ENCODE peak calls at places on chromosomes 1 and 21, in four cellular contexts. I is stomach, O is cardiac muscle cell, K is A549. U is an unnamed sample.

GRCh38 chr1:234069760-234070159 is 165.3 kb downstream of the SLC35F3 start:
- DNase-seq in I (no peak), O (no peak), K (no peak), U (no peak)

GRCh38 chr1:168112673-168113305 is 23.9 kb downstream of the GPR161 start:
- DNase-seq in I (no peak), O (peak; percentile 73), K (no peak), U (no peak)

GRCh38 chr1:67236277-67236676 is 70.0 kb downstream of the IL23R start:
- DNase-seq in I (no peak), O (no peak), K (no peak), U (no peak)

GRCh38 chr21:44498965-44499560 is 40.9 kb downstream of the KRTAP10-1 start:
- DNase-seq in I (no peak), O (no peak), K (no peak), U (no peak)

GRCh38 chr21:43815107-43815742 is 25.8 kb downstream of the RRP1 start:
- DNase-seq in I (no peak), O (no peak), K (no peak), U (no peak)

GRCh38 chr1:200302192-200302892 is 107.5 kb downstream of the ZNF281 start:
- DNase-seq in I (peak; percentile 48), O (peak; percentile 30), K (peak; percentile 38), U (peak; percentile 77)

GRCh38 chr21:29238967-29239289 is 59.8 kb upstream of the BACH1 start:
- DNase-seq in I (no peak), O (no peak), K (no peak), U (no peak)

GRCh38 chr1:44714944-44715571 is 15.9 kb downstream of the RNU5D-1 start:
- DNase-seq in I (peak; percentile 72), O (peak; percentile 74), K (peak; percentile 78), U (no peak)

GRCh38 chr1:229032455-229032854 is 238.5 kb upstream of the RAB4A start:
- DNase-seq in I (no peak), O (no peak), K (no peak), U (no peak)

GRCh38 chr1:43316738-43317520 is 16.1 kb downstream of the TIE1 start:
- DNase-seq in I (no peak), O (no peak), K (no peak), U (peak; percentile 58)

GRCh38 chr21:43739648-43740435 is 20.9 kb downstream of the PDXK start:
- DNase-seq in I (no peak), O (no peak), K (peak; percentile 48), U (no peak)

GRCh38 chr1:115929846-115930245 is 46.5 kb upstream of the SLC22A15 start:
- DNase-seq in I (no peak), O (no peak), K (no peak), U (no peak)

GRCh38 chr1:179753061-179753460 is 10.0 kb downstream of the FAM163A start:
- DNase-seq in I (no peak), O (no peak), K (no peak), U (no peak)

GRCh38 chr1:169427081-169427611 is at the start of gene CCDC181:
- DNase-seq in I (peak; percentile 54), O (peak; percentile 94), K (peak; percentile 7), U (peak; percentile 67)

GRCh38 chr1:151693057-151693651 is 23.4 kb downstream of the CELF3 start:
- DNase-seq in I (no peak), O (peak; percentile 52), K (peak; percentile 38), U (no peak)

GRCh38 chr1:182406006-182406405 is 5.5 kb upstream of the TEDDM1 start:
- DNase-seq in I (no peak), O (no peak), K (no peak), U (no peak)

GRCh38 chr1:66521736-66522365 is 12.1 kb upstream of the SGIP1 start:
- DNase-seq in I (no peak), O (no peak), K (peak; percentile 14), U (no peak)

GRCh38 chr1:199287632-199288031 is 648.8 kb downstream of the PTPRC start:
- DNase-seq in I (no peak), O (no peak), K (no peak), U (no peak)

GRCh38 chr21:44789880-44790279 is 11.7 kb downstream of the UBE2G2 start:
- DNase-seq in I (no peak), O (no peak), K (no peak), U (no peak)

GRCh38 chr1:32363713-32364112 is 1.4 kb downstream of the TSSK3 start:
- DNase-seq in I (no peak), O (no peak), K (no peak), U (peak; percentile 75)

GRCh38 chr1:86779308-86780191 is 75.2 kb downstream of the SH3GLB1 start:
- DNase-seq in I (peak; percentile 40), O (peak; percentile 63), K (no peak), U (no peak)

GRCh38 chr1:47659141-47659540 is 221.3 kb downstream of the FOXD2 start:
- DNase-seq in I (peak; percentile 13), O (no peak), K (no peak), U (no peak)

GRCh38 chr1:70685300-70686286 is 274.5 kb downstream of the CTH start:
- DNase-seq in I (peak; percentile 69), O (peak; percentile 73), K (peak; percentile 11), U (no peak)

GRCh38 chr1:68516066-68516465 is 19.2 kb upstream of the DEPDC1 start:
- DNase-seq in I (no peak), O (no peak), K (no peak), U (no peak)

GRCh38 chr1:28112388-28113311 is 24.2 kb upstream of the EYA3 start:
- DNase-seq in I (peak; percentile 56), O (no peak), K (no peak), U (no peak)

GRCh38 chr1:99986656-99987225 is 16.9 kb downstream of the SLC35A3 start:
- DNase-seq in I (peak; percentile 52), O (no peak), K (no peak), U (no peak)

GRCh38 chr1:65179148-65179547 is 31.1 kb downstream of the AK4 start:
- DNase-seq in I (no peak), O (no peak), K (no peak), U (no peak)

GRCh38 chr1:157105988-157106812 is 6.6 kb upstream of the ETV3L start:
- DNase-seq in I (peak; percentile 41), O (no peak), K (peak; percentile 67), U (peak; percentile 73)

GRCh38 chr1:201254625-201255469 is 28.5 kb upstream of the PKP1 start:
- DNase-seq in I (peak; percentile 72), O (peak; percentile 72), K (peak; percentile 89), U (peak; percentile 84)

GRCh38 chr1:201885531-201886075 is 3.1 kb upstream of the SHISA4 start:
- DNase-seq in I (no peak), O (no peak), K (peak; percentile 65), U (no peak)

GRCh38 chr1:93111561-93111960 is 32.5 kb downstream of the MTF2 start:
- DNase-seq in I (no peak), O (no peak), K (no peak), U (no peak)

GRCh38 chr1:218284377-218284916 is 646 bp upstream of the RRP15 start:
- DNase-seq in I (no peak), O (peak; percentile 4), K (no peak), U (no peak)

GRCh38 chr1:179025975-179026812 is 500 bp downstream of the FAM20B start:
- DNase-seq in I (peak; percentile 88), O (peak; percentile 93), K (peak; percentile 77), U (peak; percentile 93)

GRCh38 chr1:234531181-234532132 is 52.5 kb upstream of the TARBP1 start:
- DNase-seq in I (peak; percentile 62), O (no peak), K (no peak), U (no peak)

GRCh38 chr1:224529844-224530243 is 86.3 kb upstream of the CNIH3 start:
- DNase-seq in I (no peak), O (no peak), K (no peak), U (no peak)

GRCh38 chr21:46100426-46100825 is 2.5 kb downstream of the COL6A2 start:
- DNase-seq in I (peak; percentile 11), O (no peak), K (no peak), U (no peak)

DNA sequence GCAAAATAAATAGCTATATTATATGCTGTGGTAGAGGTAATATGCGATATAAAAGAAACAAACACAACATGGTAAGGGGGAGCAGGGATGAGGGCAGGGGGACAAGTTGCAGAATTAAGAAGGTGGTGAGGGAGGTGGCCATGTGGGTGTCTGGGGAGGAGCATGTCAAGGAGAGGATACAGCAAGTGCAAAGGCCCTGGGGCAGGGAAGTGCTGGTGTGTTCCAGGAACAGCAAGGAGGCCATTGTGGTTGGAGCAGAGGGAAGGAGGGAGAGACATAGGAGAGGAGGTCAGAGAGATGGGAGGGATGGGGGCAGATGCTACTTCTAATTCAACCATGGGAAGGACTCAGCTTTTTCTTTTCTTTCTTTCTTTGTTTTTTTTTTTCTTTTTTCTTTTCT is 161.2 kb upstream of the IGSF21 start:
- DNase-seq in I (no peak), O (no peak), K (no peak), U (no peak)
- H3K27ac ChIP-seq in I (no peak overlapping the region), O (no peak overlapping the region), K (no peak overlapping the region), U (no peak overlapping the region)

GRCh38 chr1:94929816-94930215 is 2.9 kb upstream of the CNN3 start:
- DNase-seq in I (no peak), O (no peak), K (no peak), U (no peak)
- H3K4me3 ChIP-seq in I (peak overlapping the region; percentile 85), O (no peak overlapping the region), K (no peak overlapping the region), U (peak overlapping the region; percentile 73)

DNA sequence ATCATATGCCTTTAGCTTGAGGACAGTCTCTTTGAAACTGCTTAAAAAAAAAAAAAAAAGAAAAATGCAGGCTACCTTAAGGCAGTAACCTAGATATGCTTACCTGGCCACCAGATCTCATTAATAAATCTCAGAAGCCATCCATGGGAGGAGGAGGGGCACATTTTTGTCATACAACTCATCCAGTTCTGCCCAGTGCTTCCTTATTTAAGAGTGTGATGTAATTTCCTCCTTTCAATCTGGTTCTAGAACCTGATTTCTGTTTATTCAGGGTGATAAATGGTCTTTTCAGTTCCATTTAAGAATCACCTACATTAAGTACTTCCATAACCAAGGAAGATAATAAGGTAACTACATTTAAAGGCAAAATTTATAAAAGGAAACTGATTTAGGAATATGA is 6.1 kb downstream of the ERRFI1 start:
- DNase-seq in I (no peak), O (no peak), K (no peak), U (no peak)
- H3K27ac ChIP-seq in I (peak overlapping the region; percentile 98), O (no peak overlapping the region), K (peak overlapping the region; percentile 100), U (no peak overlapping the region)

GRCh38 chr1:119141660-119142059 is 1.2 kb upstream of the WARS2 start:
- DNase-seq in I (no peak), O (no peak), K (no peak), U (no peak)

GRCh38 chr1:119139857-119140176 is 636 bp downstream of the WARS2 start:
- DNase-seq in I (no peak), O (no peak), K (no peak), U (no peak)

GRCh38 chr1:119140177-119141019 is at the start of gene WARS2:
- DNase-seq in I (peak; percentile 96), O (peak; percentile 98), K (peak; percentile 65), U (peak; percentile 97)

GRCh38 chr1:119141020-119141424 is 569 bp upstream of the WARS2 start:
- DNase-seq in I (no peak), O (no peak), K (no peak), U (peak; percentile 67)

GRCh38 chr1:119139393-119139792 is 1.1 kb downstream of the WARS2 start:
- DNase-seq in I (no peak), O (no peak), K (no peak), U (no peak)
- H3K4me3 ChIP-seq in I (peak overlapping the region; percentile 54), O (peak overlapping the region; percentile 41), K (peak overlapping the region; percentile 74), U (peak overlapping the region; percentile 70)

DNA sequence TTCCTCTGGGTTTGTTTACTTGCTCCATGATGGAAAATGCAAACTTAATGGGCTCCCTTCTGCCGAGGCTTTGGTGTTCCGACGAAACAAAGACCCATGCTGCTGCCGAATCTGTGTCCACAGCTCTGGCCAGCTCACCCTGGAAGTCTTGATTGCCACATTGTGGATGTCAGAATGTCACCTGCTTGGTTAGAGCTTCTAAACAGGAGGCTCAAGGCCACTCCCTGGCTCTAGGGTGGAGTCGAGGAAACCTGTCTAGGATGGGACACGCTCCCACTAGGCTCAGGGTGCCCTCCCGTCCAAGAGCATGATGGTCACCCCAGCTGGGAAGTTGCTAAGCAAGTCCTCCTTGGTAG is 279.3 kb upstream of the VAMP3 start:
- DNase-seq in I (peak; percentile 36), O (no peak), K (no peak), U (no peak)
- H3K27ac ChIP-seq in I (peak overlapping the region; percentile 49), O (no peak overlapping the region), K (no peak overlapping the region), U (peak overlapping the region; percentile 70)